ENCODE peak calls at places on chromosome 14, in five cellular contexts. O is heart right ventricle, V is adrenal gland, M is right atrium auricular region, C is A549. Y is an unnamed sample.
A peak's percentile ranks its signal among the peaks of the same experiment; 100 is the strongest.

GRCh38 chr14:66508846-66509621 is 1.1 kb downstream of the GPHN start:
- DNase-seq in C (peak; percentile 20), M (no peak), O (peak; percentile 28), V (peak; percentile 39), Y (no peak)

GRCh38 chr14:77580964-77581505 is 35.4 kb downstream of the SPTLC2 start:
- DNase-seq in M (no peak), O (no peak), V (no peak), C (no peak), Y (peak; percentile 91)

GRCh38 chr14:55604467-55604866 is 24.5 kb downstream of the KTN1 start:
- DNase-seq in O (no peak), V (no peak), M (no peak), C (no peak), Y (no peak)

GRCh38 chr14:33768458-33768830 is 182.4 kb downstream of the EGLN3 start:
- DNase-seq in O (no peak), C (no peak), V (no peak), M (no peak), Y (no peak)

GRCh38 chr14:54935100-54935499 is 32.5 kb upstream of the GCH1 start:
- DNase-seq in M (no peak), V (no peak), O (no peak), C (no peak), Y (no peak)

GRCh38 chr14:68974759-68975347 is 4.2 kb downstream of the ACTN1 start:
- DNase-seq in V (no peak), M (no peak), C (no peak), O (no peak), Y (no peak)

GRCh38 chr14:74394549-74394948 is 31.5 kb downstream of the SYNDIG1L start:
- DNase-seq in C (no peak), O (no peak), V (no peak), M (no peak), Y (no peak)

GRCh38 chr14:103221781-103222358 is 98.6 kb downstream of the TNFAIP2 start:
- DNase-seq in V (no peak), O (no peak), M (no peak), C (no peak), Y (no peak)

GRCh38 chr14:51498411-51499227 is 153.1 kb upstream of the FRMD6 start:
- DNase-seq in O (no peak), V (no peak), M (no peak), C (no peak), Y (no peak)

GRCh38 chr14:92577321-92577742 is 63.8 kb downstream of the RIN3 start:
- DNase-seq in V (no peak), M (no peak), O (no peak), C (no peak), Y (no peak)

GRCh38 chr14:39090548-39091111 is 12.4 kb downstream of the SEC23A start:
- DNase-seq in O (no peak), M (no peak), V (no peak), C (no peak), Y (no peak)

GRCh38 chr14:93014038-93015023 is 91.4 kb downstream of the CHGA start:
- DNase-seq in V (no peak), C (no peak), O (no peak), M (no peak), Y (no peak)

GRCh38 chr14:90726656-90727055 is 89.6 kb downstream of the TTC7B start:
- DNase-seq in C (no peak), O (no peak), V (peak; percentile 41), M (no peak), Y (no peak)

GRCh38 chr14:71206766-71207371 is 299.6 kb downstream of the PCNX1 start:
- DNase-seq in C (peak; percentile 26), M (peak; percentile 60), O (peak; percentile 80), V (peak; percentile 85), Y (no peak)

GRCh38 chr14:77647853-77648252 is 31.4 kb upstream of the SPTLC2 start:
- DNase-seq in C (no peak), V (no peak), M (no peak), O (no peak), Y (no peak)

GRCh38 chr14:55301722-55302121 is 30.5 kb downstream of the FBXO34 start:
- DNase-seq in O (no peak), M (no peak), V (no peak), C (no peak), Y (no peak)

GRCh38 chr14:105857816-105858675 is 331.7 kb downstream of the TMEM121 start:
- DNase-seq in O (no peak), V (peak; percentile 9), M (no peak), C (no peak), Y (no peak)
- H3K9me3 ChIP-seq in O (no peaks in the 10 kb centered on the region), V (no peaks in the 10 kb centered on the region), M (no peaks in the 10 kb centered on the region), C (no peaks in the 10 kb centered on the region), Y (no peaks in the 10 kb centered on the region)

GRCh38 chr14:28875937-28876910 is 109.6 kb downstream of the FOXG1 start:
- DNase-seq in M (no peak), O (no peak), V (no peak), C (no peak), Y (no peak)
- H3K9me3 ChIP-seq in M (no peaks in the 10 kb centered on the region), O (no peaks in the 10 kb centered on the region), V (no peaks in the 10 kb centered on the region), C (no peaks in the 10 kb centered on the region), Y (no peaks in the 10 kb centered on the region)

GRCh38 chr14:22597771-22598098 is 365 bp upstream of the ABHD4 start:
- DNase-seq in V (no peak), C (no peak), M (no peak), O (no peak), Y (no peak)

GRCh38 chr14:22600027-22600426 is 1.9 kb downstream of the ABHD4 start:
- DNase-seq in V (no peak), O (no peak), C (no peak), M (no peak), Y (no peak)

GRCh38 chr14:22598099-22598895 is at the start of gene ABHD4:
- DNase-seq in M (peak; percentile 84), C (peak; percentile 78), O (peak; percentile 81), V (peak; percentile 81), Y (no peak)

GRCh38 chr14:22599349-22599748 is 1.2 kb downstream of the ABHD4 start:
- DNase-seq in M (no peak), C (no peak), V (no peak), O (no peak), Y (no peak)

GRCh38 chr14:22598896-22599244 is 770 bp downstream of the ABHD4 start:
- DNase-seq in O (no peak), M (peak; percentile 77), V (peak; percentile 61), C (peak; percentile 81), Y (no peak)
- H3K9me3 ChIP-seq in O (no peaks in the 10 kb centered on the region), M (no peaks in the 10 kb centered on the region), V (no peaks in the 10 kb centered on the region), C (no peaks in the 10 kb centered on the region), Y (no peaks in the 10 kb centered on the region)

DNA sequence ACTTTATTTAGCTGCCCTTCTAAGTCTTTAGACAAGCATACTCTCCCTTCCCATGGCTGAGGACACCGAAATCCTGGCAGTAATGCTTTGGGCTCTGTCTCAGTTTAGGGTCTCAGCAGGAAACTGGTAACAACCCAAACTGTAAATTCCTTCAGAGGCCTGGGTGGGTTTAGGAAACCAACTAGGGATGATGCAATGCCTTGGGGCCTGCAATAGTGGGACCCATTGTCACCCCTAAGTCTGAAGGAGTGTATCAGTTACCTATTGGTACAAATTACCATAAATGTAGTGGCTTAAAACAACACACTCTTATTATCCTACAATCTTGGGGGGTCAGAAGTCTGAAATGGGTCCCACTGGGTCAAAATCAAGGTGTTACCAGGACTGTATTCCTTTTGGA is 36.0 kb downstream of the DHRS2 start:
- DNase-seq in V (no peak), C (no peak), O (no peak), M (no peak), Y (no peak)
- H3K9me3 ChIP-seq in V (no peaks in the 10 kb centered on the region), C (no peaks in the 10 kb centered on the region), O (no peaks in the 10 kb centered on the region), M (peaks cover 4% of the 10 kb centered on the region), Y (no peaks in the 10 kb centered on the region)

GRCh38 chr14:27553820-27554219 is 956.0 kb upstream of the NOVA1 start:
- DNase-seq in M (no peak), C (no peak), O (no peak), V (no peak), Y (no peak)
- H3K9me3 ChIP-seq in M (no peaks in the 10 kb centered on the region), C (no peaks in the 10 kb centered on the region), O (no peaks in the 10 kb centered on the region), V (no peaks in the 10 kb centered on the region), Y (no peaks in the 10 kb centered on the region)

GRCh38 chr14:40463886-40464285 is 1031.7 kb upstream of the FBXO33 start:
- DNase-seq in C (no peak), O (no peak), V (no peak), M (no peak), Y (no peak)

GRCh38 chr14:40464531-40464930 is 1032.3 kb upstream of the FBXO33 start:
- DNase-seq in V (no peak), C (no peak), M (no peak), O (no peak), Y (no peak)

GRCh38 chr14:40467969-40468368 is 1035.7 kb upstream of the FBXO33 start:
- DNase-seq in O (no peak), C (no peak), M (no peak), V (no peak), Y (no peak)
- H3K9me3 ChIP-seq in O (no peaks in the 10 kb centered on the region), C (no peaks in the 10 kb centered on the region), M (peaks cover 5% of the 10 kb centered on the region), V (no peaks in the 10 kb centered on the region), Y (peaks cover 3% of the 10 kb centered on the region)

GRCh38 chr14:105138551-105139111 is 29.9 kb downstream of the JAG2 start:
- DNase-seq in M (no peak), C (no peak), O (no peak), V (no peak), Y (no peak)

GRCh38 chr14:105139831-105140239 is 28.7 kb downstream of the JAG2 start:
- DNase-seq in O (no peak), M (no peak), C (no peak), V (no peak), Y (no peak)

GRCh38 chr14:105140581-105140980 is 28.0 kb downstream of the JAG2 start:
- DNase-seq in M (no peak), O (no peak), C (no peak), V (no peak), Y (no peak)

GRCh38 chr14:105138021-105138541 is 30.5 kb downstream of the JAG2 start:
- DNase-seq in O (no peak), V (no peak), M (no peak), C (no peak), Y (no peak)

DNA sequence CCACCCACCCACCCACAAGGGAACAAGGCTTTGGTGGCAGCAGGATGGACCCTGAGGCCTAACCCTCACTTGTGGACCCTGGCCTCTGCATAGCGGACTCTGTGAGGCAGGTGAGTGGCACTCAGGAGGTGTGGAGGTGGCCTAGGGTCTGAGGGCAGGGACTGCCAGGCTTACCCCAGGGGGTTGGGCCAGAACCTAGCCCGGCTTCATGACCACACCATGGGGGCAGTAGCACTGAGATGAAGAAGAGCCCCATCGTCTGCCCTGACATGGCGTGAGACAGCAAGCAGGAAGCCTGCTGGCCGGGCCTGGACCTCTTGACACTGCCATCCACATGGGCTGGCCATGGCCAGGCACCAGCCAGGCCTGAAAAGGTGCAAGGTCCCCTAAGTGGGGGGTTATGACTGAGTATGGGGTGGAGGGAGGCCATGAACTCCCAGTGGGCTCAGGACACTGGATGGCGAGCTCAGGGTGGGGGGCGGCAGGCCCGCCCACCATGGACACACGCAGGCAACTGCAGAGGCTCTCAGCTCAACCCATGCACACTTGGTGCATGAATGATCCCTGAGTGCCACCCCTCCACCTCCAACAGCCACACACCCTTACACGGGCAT is 29.3 kb downstream of the JAG2 start:
- DNase-seq in C (no peak), V (no peak), M (no peak), O (no peak), Y (no peak)
- H3K9me3 ChIP-seq in C (peaks cover 21% of the 10 kb centered on the region), V (no peaks in the 10 kb centered on the region), M (peaks cover 16% of the 10 kb centered on the region), O (no peaks in the 10 kb centered on the region), Y (no peaks in the 10 kb centered on the region)

GRCh38 chr14:19917243-19917642 is 3.2 kb upstream of the OR4K5 start:
- DNase-seq in C (no peak), V (no peak), M (no peak), O (no peak), Y (no peak)

GRCh38 chr14:19918553-19919264 is 1.7 kb upstream of the OR4K5 start:
- DNase-seq in O (no peak), C (no peak), M (no peak), V (no peak), Y (no peak)

GRCh38 chr14:19920021-19920657 is at the start of gene OR4K5:
- DNase-seq in C (no peak), V (no peak), M (no peak), O (no peak), Y (no peak)

GRCh38 chr14:19917955-19918518 is 2.4 kb upstream of the OR4K5 start:
- DNase-seq in O (no peak), C (no peak), V (no peak), M (no peak), Y (no peak)
- H3K9me3 ChIP-seq in O (no peaks in the 10 kb centered on the region), C (no peaks in the 10 kb centered on the region), V (no peaks in the 10 kb centered on the region), M (no peaks in the 10 kb centered on the region), Y (no peaks in the 10 kb centered on the region)